ENCODE peak calls at places on chromosomes 5 and 9, in eight cellular contexts. X is sigmoid colon, B is A549, K is suprapubic skin, S is stomach, A is tibial nerve, Y is K562, V is GM12878. P is an unnamed sample. For H3K4me1, the result is how much of the 10 kb centered on the place peaks cover.

GRCh38 chr5:35229076-35230042 is 928 bp downstream of the PRLR start:
- DNase-seq in V (no peak), B (no peak), X (no peak), Y (no peak), A (no peak), K (no peak), S (peak), P (no peak)

GRCh38 chr5:169408735-169409134 is 107.8 kb upstream of the SLIT3 start:
- DNase-seq in Y (no peak), S (no peak), X (no peak), B (no peak), K (no peak), V (no peak), A (no peak), P (no peak)

GRCh38 chr5:50953290-50953689 is 286.9 kb downstream of the PARP8 start:
- DNase-seq in Y (no peak), B (no peak), S (no peak), X (no peak), A (no peak), K (no peak), V (no peak), P (no peak)

GRCh38 chr5:167743685-167744084 is 547.8 kb upstream of the WWC1 start:
- DNase-seq in S (no peak), A (no peak), K (no peak), B (no peak), X (no peak), V (no peak), Y (no peak), P (no peak)

GRCh38 chr9:130172858-130173461 is 756 bp downstream of the NCS1 start:
- DNase-seq in K (no peak), Y (no peak), X (peak), V (no peak), A (no peak), S (no peak), B (peak), P (peak)

GRCh38 chr5:43553381-43553780 is 3.5 kb downstream of the PAIP1 start:
- DNase-seq in K (no peak), Y (no peak), V (no peak), S (no peak), X (no peak), B (no peak), A (no peak), P (no peak)

GRCh38 chr9:29100762-29101161 is 1527.5 kb upstream of the C9orf72 start:
- DNase-seq in V (no peak), K (no peak), A (no peak), Y (no peak), S (no peak), B (no peak), X (no peak), P (no peak)

GRCh38 chr5:72586788-72587530 is 79.7 kb upstream of the ZNF366 start:
- DNase-seq in Y (no peak), S (no peak), K (no peak), X (no peak), V (no peak), A (no peak), B (no peak), P (no peak)

GRCh38 chr9:25678147-25678666 is at the start of gene TUSC1:
- DNase-seq in A (peak), S (peak), V (no peak), Y (no peak), B (peak), K (peak), X (peak), P (peak)

GRCh38 chr9:133642708-133643361 is 6.7 kb downstream of the DBH start:
- DNase-seq in S (no peak), B (no peak), V (no peak), X (no peak), Y (no peak), K (no peak), A (no peak), P (no peak)

GRCh38 chr9:70113403-70114022 is 69.9 kb downstream of the MAMDC2 start:
- DNase-seq in B (peak), V (no peak), X (peak), Y (peak), S (peak), A (peak), K (no peak), P (peak)

GRCh38 chr5:94045839-94046782 is 304.7 kb upstream of the POU5F2 start:
- DNase-seq in K (no peak), A (no peak), B (no peak), V (no peak), X (no peak), S (no peak), Y (no peak), P (no peak)

GRCh38 chr9:75265525-75265972 is 177.2 kb downstream of the OSTF1 start:
- DNase-seq in X (no peak), A (peak), K (no peak), Y (peak), V (no peak), S (peak), B (peak), P (peak)

GRCh38 chr9:136902259-136902821 is 16.0 kb downstream of the TRAF2 start:
- DNase-seq in V (peak), Y (no peak), S (peak), X (peak), B (peak), K (no peak), A (peak), P (no peak)

GRCh38 chr9:1619915-1620705 is 395.0 kb upstream of the SMARCA2 start:
- DNase-seq in A (no peak), V (no peak), S (no peak), B (no peak), Y (no peak), X (no peak), K (no peak), P (no peak)

GRCh38 chr9:76873056-76873792 is 32.7 kb downstream of the PRUNE2 start:
- DNase-seq in S (no peak), B (no peak), X (peak), K (no peak), V (no peak), A (peak), Y (no peak), P (no peak)

GRCh38 chr9:129137292-129138143 is 26.3 kb downstream of the PTPA start:
- DNase-seq in S (no peak), K (no peak), Y (no peak), B (no peak), A (no peak), X (no peak), V (no peak), P (no peak)

GRCh38 chr9:34386656-34387055 is 10.0 kb upstream of the MYORG start:
- DNase-seq in K (no peak), Y (no peak), B (no peak), S (no peak), X (no peak), A (no peak), V (no peak), P (no peak)

GRCh38 chr5:81590498-81591384 is 160.2 kb downstream of the SSBP2 start:
- DNase-seq in K (no peak), S (no peak), X (no peak), V (no peak), A (no peak), Y (no peak), B (no peak), P (no peak)

GRCh38 chr9:20511680-20512079 is 110.6 kb downstream of the MLLT3 start:
- DNase-seq in K (no peak), A (no peak), X (no peak), B (no peak), S (no peak), Y (no peak), V (no peak), P (no peak)

GRCh38 chr5:180869587-180869986 is 8.5 kb upstream of the ZFP62 start:
- DNase-seq in K (no peak), V (no peak), S (no peak), Y (no peak), X (peak), B (no peak), A (peak), P (no peak)

GRCh38 chr5:60487885-60488425 is 212.0 kb downstream of the DEPDC1B start:
- DNase-seq in Y (no peak), V (no peak), S (peak), B (no peak), A (no peak), K (no peak), X (no peak), P (no peak)

GRCh38 chr5:123875444-123876264 is 363.7 kb downstream of the CSNK1G3 start:
- DNase-seq in A (no peak), B (no peak), X (no peak), Y (no peak), K (no peak), V (no peak), S (no peak), P (no peak)

GRCh38 chr5:134247411-134247810 is 21.5 kb upstream of the PPP2CA start:
- DNase-seq in V (no peak), A (no peak), Y (no peak), X (no peak), B (no peak), K (no peak), S (no peak), P (no peak)

GRCh38 chr5:64671678-64672077 is 18.6 kb upstream of the SHISAL2B start:
- DNase-seq in S (no peak), Y (no peak), B (no peak), A (no peak), K (no peak), X (no peak), V (no peak), P (no peak)

GRCh38 chr5:173493846-173494245 is 122.6 kb downstream of the BOD1 start:
- DNase-seq in Y (no peak), X (no peak), S (no peak), B (no peak), A (no peak), K (no peak), V (no peak), P (no peak)

GRCh38 chr9:121876212-121876611 is 216.9 kb downstream of the TTLL11 start:
- DNase-seq in B (no peak), V (no peak), A (no peak), X (no peak), K (no peak), S (no peak), Y (no peak), P (no peak)

GRCh38 chr9:128818839-128819715 is 777 bp downstream of the ENDOG start:
- DNase-seq in K (no peak), X (no peak), A (no peak), Y (peak), B (peak), S (peak), V (no peak), P (no peak)

GRCh38 chr9:29001006-29001405 is 1427.7 kb upstream of the C9orf72 start:
- DNase-seq in B (no peak), V (no peak), X (no peak), S (no peak), Y (no peak), K (no peak), A (no peak), P (no peak)

GRCh38 chr9:121816845-121817450 is 165.5 kb downstream of the DAB2IP start:
- DNase-seq in X (no peak), Y (no peak), B (no peak), S (no peak), A (no peak), K (no peak), V (no peak), P (no peak)

GRCh38 chr9:136551401-136552116 is 5.7 kb upstream of the NOTCH1 start:
- DNase-seq in V (no peak), A (peak), X (peak), Y (peak), S (peak), K (no peak), B (peak), P (peak)

GRCh38 chr5:41511241-41511640 is 840 bp upstream of the PLCXD3 start:
- DNase-seq in B (no peak), K (no peak), V (no peak), X (no peak), Y (no peak), S (no peak), A (no peak), P (no peak)

GRCh38 chr9:121684381-121685145 is 33.1 kb downstream of the DAB2IP start:
- DNase-seq in V (no peak), X (peak), K (no peak), Y (peak), B (peak), A (no peak), S (peak), P (peak)

GRCh38 chr9:125460883-125461475 is 199.4 kb downstream of the GAPVD1 start:
- DNase-seq in A (peak), X (peak), V (no peak), K (no peak), Y (no peak), B (no peak), S (no peak), P (peak)

GRCh38 chr9:30774326-30774725 is 1610.1 kb upstream of the ACO1 start:
- DNase-seq in V (no peak), K (no peak), X (no peak), B (no peak), A (no peak), S (no peak), Y (peak), P (no peak)

GRCh38 chr5:119036101-119036762 is 34.7 kb upstream of the DMXL1 start:
- DNase-seq in A (no peak), B (peak), Y (peak), S (no peak), K (no peak), V (no peak), X (no peak), P (no peak)

GRCh38 chr9:76249309-76249708 is 144.9 kb downstream of the RFK start:
- DNase-seq in S (no peak), B (no peak), V (no peak), K (no peak), Y (no peak), A (no peak), X (no peak), P (no peak)

GRCh38 chr5:77177576-77177975 is 32.9 kb upstream of the PDE8B start:
- DNase-seq in A (no peak), V (no peak), Y (no peak), K (no peak), X (no peak), B (no peak), S (no peak), P (no peak)

DNA sequence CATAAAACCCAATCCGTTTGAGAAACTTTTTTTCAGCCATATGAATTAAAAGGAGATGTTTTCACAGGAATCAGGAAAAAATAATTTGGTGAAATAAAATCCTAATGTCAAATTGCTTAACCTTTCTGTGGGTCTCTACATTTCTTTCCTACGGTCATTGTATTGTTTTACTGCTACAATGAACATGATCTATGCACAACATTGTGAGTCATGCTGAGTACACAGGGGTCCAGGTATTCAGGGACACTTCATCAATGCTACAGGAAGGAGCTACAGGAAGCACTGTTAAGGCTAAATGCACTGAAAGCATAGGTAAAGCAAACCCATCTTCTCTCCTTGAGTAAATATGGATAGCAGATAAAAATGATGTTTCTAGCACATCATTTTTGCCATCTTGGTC is 85.7 kb downstream of the DIRAS2 start:
- DNase-seq in K (no peak), S (no peak), A (no peak), X (no peak), V (no peak), B (no peak), Y (no peak), P (no peak)
- TF ChIP-seq EP300 in K (no peak), S (no peak), A (no peak), X (no peak), V (no peak), B (no peak), Y (no peak), P (no peak)

DNA sequence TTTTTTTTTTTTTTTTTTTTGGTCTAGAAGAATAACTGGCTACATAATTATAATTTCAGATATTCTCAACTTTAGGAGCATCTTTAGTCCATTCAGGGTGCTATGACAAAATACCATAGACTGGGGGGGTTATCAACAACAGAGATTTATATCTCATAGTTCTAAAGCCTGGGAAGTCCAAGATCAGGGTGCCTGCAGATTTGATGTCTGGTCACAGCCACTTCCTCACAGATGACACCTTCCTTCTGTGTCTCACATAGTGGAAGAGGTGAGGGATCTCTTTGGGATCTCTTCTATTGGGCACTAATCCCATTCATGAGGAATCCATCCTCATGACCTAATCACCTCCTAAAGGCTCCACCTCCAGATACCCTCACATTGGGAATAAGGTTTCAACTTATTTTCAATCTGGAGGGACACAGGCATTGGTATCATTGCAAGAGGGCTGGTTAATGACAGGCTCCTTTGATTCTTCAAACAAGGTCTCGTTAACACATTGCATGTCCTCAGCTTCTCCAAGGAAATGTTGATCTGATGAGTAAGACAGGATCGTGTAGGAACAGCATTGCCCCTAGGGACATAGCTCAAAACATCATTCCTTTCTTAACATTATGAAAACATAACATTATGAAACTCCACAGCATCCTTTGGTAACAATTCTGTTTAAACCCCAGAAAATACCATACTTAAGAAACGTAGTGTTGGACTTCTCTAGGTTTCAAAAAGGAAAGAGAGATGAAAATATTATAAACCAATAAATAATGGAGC is 372.4 kb downstream of the SEMA5A start:
- DNase-seq in X (no peak), A (no peak), V (no peak), Y (no peak), K (no peak), B (no peak), S (no peak), P (no peak)
- H3K4me1 ChIP-seq in X (under half), A (under half), V (under half), Y (under half), K (under half), B (under half), S (under half), P (under half)

GRCh38 chr5:177967221-177967887 is 28.7 kb downstream of the PROP1 start:
- DNase-seq in V (no peak), K (peak), S (no peak), X (no peak), A (no peak), Y (no peak), B (no peak), P (peak)

GRCh38 chr5:177964471-177964870 is 31.6 kb downstream of the PROP1 start:
- DNase-seq in V (no peak), X (no peak), K (peak), Y (no peak), A (no peak), S (no peak), B (no peak), P (no peak)

GRCh38 chr5:177966009-177966838 is 29.8 kb downstream of the PROP1 start:
- DNase-seq in S (no peak), B (no peak), X (no peak), Y (no peak), V (no peak), K (peak), A (no peak), P (no peak)

GRCh38 chr5:177966839-177967167 is 29.2 kb downstream of the PROP1 start:
- DNase-seq in Y (no peak), A (no peak), S (no peak), X (no peak), B (no peak), K (no peak), V (no peak), P (no peak)

DNA sequence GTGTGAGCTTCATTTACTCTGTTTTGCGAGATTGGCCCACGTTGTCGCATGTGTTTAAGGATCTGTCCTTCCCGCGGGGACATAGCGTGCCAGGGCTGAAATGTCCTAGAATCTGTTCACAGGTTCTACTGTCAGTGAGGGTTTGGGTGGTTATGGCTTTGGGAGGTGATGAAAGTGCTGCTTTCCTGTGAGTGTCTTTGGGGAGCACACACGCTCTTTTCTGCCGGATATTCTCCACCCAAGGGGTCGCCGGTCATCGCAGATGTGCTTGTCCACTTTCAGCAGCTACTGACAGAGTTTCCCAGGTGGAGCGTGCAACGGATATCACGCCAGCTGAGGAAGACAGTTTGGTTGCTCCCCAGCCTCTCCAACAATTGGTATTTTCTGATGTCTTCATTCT is 32.1 kb downstream of the PROP1 start:
- DNase-seq in A (no peak), X (no peak), K (peak), Y (no peak), V (no peak), B (no peak), S (no peak), P (no peak)
- TF ChIP-seq EP300 in A (no peak), X (no peak), K (no peak), Y (no peak), V (no peak), B (no peak), S (no peak), P (no peak)

GRCh38 chr5:139704748-139705147 is 56.6 kb downstream of the CXXC5 start:
- DNase-seq in Y (no peak), A (no peak), S (no peak), X (no peak), V (no peak), B (no peak), K (no peak), P (no peak)
- H3K4me1 ChIP-seq in Y (under half), A (under half), S (under half), X (under half), V (under half), B (under half), K (under half), P (under half)

DNA sequence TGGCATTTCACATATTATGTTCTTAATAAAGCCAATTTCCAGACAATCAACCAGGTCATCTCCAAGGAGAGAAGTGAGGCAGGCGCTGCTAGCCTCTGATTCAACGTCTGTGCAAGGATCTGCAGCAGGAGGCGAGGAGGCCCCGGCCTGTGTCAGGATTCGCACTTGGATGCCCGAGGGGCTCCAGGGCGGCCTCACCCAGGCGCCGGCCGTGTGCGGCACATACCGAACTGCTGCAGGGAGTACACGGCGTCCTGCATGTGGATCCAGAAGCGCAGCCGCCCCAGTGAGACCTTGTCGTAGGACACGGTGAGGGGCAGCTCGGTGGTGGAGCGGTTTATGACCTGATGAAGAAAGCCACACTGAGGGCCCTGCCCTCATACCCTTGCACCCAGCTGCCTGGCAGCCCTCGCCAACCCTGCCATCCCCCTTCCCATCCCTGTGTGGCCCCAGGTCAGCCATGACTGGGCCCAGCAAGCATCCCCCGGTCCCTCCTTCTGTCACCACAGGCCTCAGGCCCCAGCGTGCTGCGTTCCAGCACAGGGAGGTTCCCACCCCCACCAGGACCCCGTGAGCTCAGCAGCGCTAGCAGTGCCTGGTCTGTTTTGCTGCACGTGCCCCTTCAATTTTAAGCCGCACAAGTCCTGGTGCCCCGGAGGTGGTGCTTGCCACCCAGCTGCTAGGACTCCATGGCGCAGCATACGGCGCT is 9.9 kb downstream of the CLPTM1L start:
- DNase-seq in Y (no peak), K (no peak), S (no peak), V (no peak), B (no peak), X (no peak), A (no peak), P (no peak)
- TF ChIP-seq EP300 in Y (no peak), K (no peak), S (no peak), V (no peak), B (no peak), X (no peak), A (no peak), P (no peak)

P was measured in ovary.